ENCODE peak calls at places on chromosomes 1 and 21, in eight cellular contexts. G is GM23338; U is RWPE1; J is upper lobe of left lung; Q is colonic mucosa; M is CD8-positive, alpha-beta T cell; T is tibial nerve; B is right atrium auricular region. N is an unnamed sample.
A peak's percentile ranks its signal among the peaks of the same experiment; 100 is the strongest.

GRCh38 chr1:199778324-199778955 is 249.1 kb upstream of the NR5A2 start:
- DNase-seq in G (no peak), U (no peak), J (no peak), Q (peak; percentile 19), M (no peak), T (no peak), B (no peak), N (no peak)

GRCh38 chr1:182377175-182377574 is 14.4 kb downstream of the GLUL start:
- DNase-seq in G (no peak), U (peak; percentile 53), J (no peak), Q (no peak), M (no peak), T (no peak), B (no peak), N (no peak)

GRCh38 chr1:159663547-159663946 is 50.8 kb downstream of the CRP start:
- DNase-seq in G (no peak), U (no peak), J (no peak), Q (no peak), M (no peak), T (no peak), B (no peak), N (no peak)

GRCh38 chr1:180505732-180506335 is 3.5 kb upstream of the ACBD6 start:
- DNase-seq in G (no peak), U (no peak), J (no peak), Q (no peak), M (no peak), T (no peak), B (no peak), N (no peak)

GRCh38 chr21:25186278-25186677 is 421.0 kb downstream of the MRPL39 start:
- DNase-seq in G (no peak), U (no peak), J (no peak), Q (no peak), M (no peak), T (no peak), B (no peak), N (no peak)

GRCh38 chr21:32457360-32457840 is 44.9 kb downstream of the EVA1C start:
- DNase-seq in G (peak; percentile 11), U (no peak), J (peak; percentile 59), Q (peak; percentile 81), M (no peak), T (peak; percentile 23), B (no peak), N (peak; percentile 75)

GRCh38 chr1:111719561-111720239 is 19.5 kb downstream of the INKA2 start:
- DNase-seq in G (no peak), U (no peak), J (no peak), Q (no peak), M (no peak), T (no peak), B (no peak), N (no peak)

GRCh38 chr1:104476126-104476525 is 726.4 kb downstream of the AMY1C start:
- DNase-seq in G (no peak), U (no peak), J (no peak), Q (no peak), M (no peak), T (no peak), B (no peak), N (no peak)

DNA sequence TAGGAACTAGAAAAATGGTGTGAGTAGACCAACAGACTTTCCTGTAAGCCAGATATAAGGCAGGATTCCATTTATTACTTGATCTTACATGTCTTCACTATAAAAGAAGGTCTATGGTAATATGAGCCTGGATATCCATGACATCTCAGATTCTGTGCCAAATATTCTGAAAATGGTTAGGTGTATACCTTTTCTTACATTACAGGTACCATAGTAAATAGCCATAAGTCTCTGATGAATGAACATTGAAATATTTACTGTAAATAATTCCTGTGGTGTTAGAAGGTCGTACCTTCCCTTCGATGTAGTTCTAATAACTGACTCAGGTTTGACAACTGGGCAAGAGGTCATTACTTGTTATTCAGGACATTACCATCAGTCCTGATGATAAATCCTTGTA is 657.9 kb downstream of the BRINP3 start:
- DNase-seq in G (no peak), U (no peak), J (no peak), Q (no peak), M (no peak), T (no peak), B (no peak), N (no peak)
- TF ChIP-seq CTCF in G (no peak), U (no peak), J (no peak), Q (no peak), M (no peak), T (no peak), B (no peak), N (no peak)

GRCh38 chr1:206714331-206715058 is 29.8 kb downstream of the MAPKAPK2 start:
- DNase-seq in G (no peak), U (peak; percentile 55), J (no peak), Q (peak; percentile 65), M (peak; percentile 58), T (no peak), B (no peak), N (no peak)

GRCh38 chr1:206715120-206715519 is 30.4 kb downstream of the MAPKAPK2 start:
- DNase-seq in G (no peak), U (no peak), J (no peak), Q (no peak), M (no peak), T (no peak), B (no peak), N (no peak)

GRCh38 chr1:206717237-206717989 is 32.7 kb downstream of the MAPKAPK2 start:
- DNase-seq in G (no peak), U (no peak), J (peak; percentile 61), Q (no peak), M (no peak), T (no peak), B (no peak), N (no peak)

GRCh38 chr1:206715552-206716518 is 31.1 kb downstream of the MAPKAPK2 start:
- DNase-seq in G (no peak), U (no peak), J (peak; percentile 8), Q (no peak), M (peak; percentile 38), T (no peak), B (no peak), N (no peak)

DNA sequence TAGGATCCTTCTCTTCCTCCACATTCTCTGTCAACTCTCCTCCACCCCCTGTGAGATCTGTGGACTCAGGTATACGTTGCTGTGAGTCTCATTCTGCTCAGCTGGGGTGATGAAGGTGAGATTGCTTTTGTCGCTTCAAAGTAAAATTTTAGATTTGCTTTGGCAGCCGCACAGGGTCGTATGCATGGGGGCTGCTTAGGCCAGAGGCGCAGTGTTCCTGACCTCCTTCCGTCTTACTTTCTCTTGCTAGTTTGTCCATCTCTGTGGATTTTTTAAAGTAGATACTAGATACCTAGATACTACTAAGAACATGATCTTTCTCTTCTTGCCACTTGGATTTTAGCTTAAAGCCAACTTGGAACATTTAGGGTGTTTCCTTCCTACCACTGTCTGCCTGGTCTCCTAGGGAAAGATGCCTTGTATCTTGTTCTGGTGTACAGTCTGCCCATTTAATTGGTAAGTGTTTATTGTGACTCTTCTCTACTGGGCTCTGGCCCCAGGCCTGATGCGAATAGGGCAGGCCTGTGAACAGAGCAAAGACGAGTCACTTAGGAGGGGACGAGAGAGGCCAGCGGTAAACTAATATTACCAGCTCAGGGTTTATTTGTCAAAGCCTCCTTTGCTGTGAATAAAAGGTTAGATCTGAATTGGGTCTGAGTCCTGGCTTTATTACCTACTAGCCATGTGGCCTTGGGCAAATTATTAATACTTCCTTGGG is 32.0 kb downstream of the MAPKAPK2 start:
- DNase-seq in G (no peak), U (no peak), J (peak; percentile 9), Q (no peak), M (no peak), T (no peak), B (no peak), N (no peak)
- H3K27ac ChIP-seq in G (no peak overlapping the region), U (no peak overlapping the region), J (peak overlapping the region; percentile 33), Q (peak overlapping the region; percentile 1), M (no peak overlapping the region), T (no peak overlapping the region), B (peak overlapping the region; percentile 58), N (no peak overlapping the region)

GRCh38 chr1:226736001-226736907 is 2.8 kb downstream of the ITPKB start:
- DNase-seq in G (peak; percentile 60), U (no peak), J (no peak), Q (no peak), M (peak; percentile 53), T (no peak), B (no peak), N (no peak)

GRCh38 chr1:226738421-226738994 is 574 bp downstream of the ITPKB start:
- DNase-seq in G (peak; percentile 68), U (peak; percentile 47), J (no peak), Q (peak; percentile 37), M (peak; percentile 57), T (no peak), B (no peak), N (no peak)

GRCh38 chr1:226735576-226735975 is 3.5 kb downstream of the ITPKB start:
- DNase-seq in G (no peak), U (no peak), J (no peak), Q (no peak), M (no peak), T (no peak), B (no peak), N (no peak)

GRCh38 chr1:226737819-226738420 is 1.2 kb downstream of the ITPKB start:
- DNase-seq in G (peak; percentile 60), U (peak; percentile 52), J (peak; percentile 69), Q (peak; percentile 66), M (peak; percentile 54), T (peak; percentile 57), B (peak; percentile 68), N (peak; percentile 82)

DNA sequence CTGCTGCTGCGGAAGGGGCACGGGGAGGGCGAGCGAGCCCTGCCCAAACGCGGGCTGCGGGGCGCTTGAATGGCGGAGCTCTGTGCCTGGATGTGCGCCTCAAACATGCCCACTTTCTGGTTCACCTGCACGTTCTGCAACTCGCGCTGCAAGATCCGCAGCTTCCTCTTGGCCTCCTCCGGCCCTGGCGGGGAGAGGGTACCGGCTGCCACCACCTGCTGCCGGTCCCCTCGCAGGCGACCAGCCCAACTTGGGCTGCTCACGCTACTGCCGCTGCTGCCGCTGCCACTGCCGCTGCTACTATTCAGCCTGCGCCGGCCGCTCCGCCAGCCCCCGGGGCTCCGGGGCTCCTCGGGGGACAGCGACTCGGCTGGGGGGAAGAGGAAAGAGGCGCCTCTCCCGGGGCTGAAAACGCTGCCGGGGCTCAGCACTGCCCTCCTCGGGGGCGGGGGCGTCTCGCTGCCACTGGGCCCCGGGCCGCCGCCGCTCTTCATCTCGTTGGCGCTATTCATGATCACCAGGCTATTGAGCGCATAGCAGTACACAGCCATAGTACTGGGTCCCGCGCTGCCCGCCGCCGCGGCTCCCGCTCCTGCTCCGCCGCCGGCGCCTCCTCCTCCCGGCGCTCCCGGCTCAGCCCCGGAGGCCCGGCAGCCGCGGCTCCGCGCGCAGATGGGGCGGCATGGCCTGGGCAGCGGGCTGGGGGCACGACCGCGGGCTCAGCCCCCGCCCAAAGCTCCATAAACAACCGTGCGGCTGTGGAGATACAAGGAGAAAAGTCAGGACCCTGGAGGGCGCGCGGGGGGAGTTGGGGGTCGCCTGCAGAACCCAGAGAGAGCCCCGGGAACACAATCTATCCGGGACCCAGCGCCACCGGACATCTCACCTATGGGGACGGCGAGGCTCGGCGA is 1.9 kb downstream of the ITPKB start:
- DNase-seq in G (peak; percentile 75), U (no peak), J (peak; percentile 48), Q (peak; percentile 43), M (peak; percentile 62), T (no peak), B (no peak), N (peak; percentile 77)
- TF ChIP-seq CTCF in G (no peak), U (peak; percentile 8), J (no peak), Q (no peak), M (no peak), T (no peak), B (no peak), N (no peak)

DNA sequence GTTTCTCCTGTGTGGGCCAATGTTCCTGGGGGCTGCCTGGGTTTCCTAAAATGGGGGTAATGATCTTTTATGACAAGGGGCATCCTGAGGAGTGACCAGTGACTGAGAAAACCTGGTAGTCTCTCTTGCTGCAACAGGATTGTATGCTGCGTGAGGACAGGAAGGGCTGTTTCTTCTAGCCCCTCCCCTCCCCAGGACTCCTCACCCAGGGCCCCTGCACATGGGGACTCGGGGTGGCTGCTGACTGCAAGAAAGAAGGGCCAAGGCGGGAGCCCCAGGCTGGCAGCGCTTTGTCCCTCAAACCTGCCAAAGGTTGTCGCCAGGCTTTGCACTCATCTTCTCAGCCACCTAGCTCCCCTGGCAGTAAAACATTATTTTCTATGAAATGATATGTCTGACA is 442.4 kb downstream of the CAMTA1 start:
- DNase-seq in G (no peak), U (no peak), J (no peak), Q (no peak), M (no peak), T (no peak), B (no peak), N (no peak)
- H3K27ac ChIP-seq in G (no peak overlapping the region), U (no peak overlapping the region), J (no peak overlapping the region), Q (no peak overlapping the region), M (no peak overlapping the region), T (no peak overlapping the region), B (no peak overlapping the region), N (no peak overlapping the region)